ENCODE peak calls at places on chromosomes 7 and 10, in seven cellular contexts. Q is DND-41; R is A673; B is hepatocyte; I is stomach; U is CD8-positive, alpha-beta T cell; H is effector memory CD4-positive, alpha-beta T cell. X is an unnamed sample.

GRCh38 chr7:106205621-106206222 is 79.1 kb downstream of the NAMPT start:
- DNase-seq in R (peak), Q (no peak), H (no peak), U (no peak), B (no peak), I (no peak), X (no peak)

GRCh38 chr10:87928996-87929395 is 65.6 kb downstream of the PTEN start:
- DNase-seq in U (no peak), I (no peak), B (no peak), R (no peak), Q (no peak), H (no peak), X (no peak)

GRCh38 chr10:108801775-108802516 is 1121.4 kb downstream of the XPNPEP1 start:
- DNase-seq in H (no peak), U (no peak), Q (no peak), B (no peak), I (no peak), R (no peak), X (no peak)

GRCh38 chr7:27689045-27689877 is 26.6 kb upstream of the HIBADH start:
- DNase-seq in B (peak), H (no peak), R (peak), U (no peak), I (no peak), Q (peak), X (no peak)

GRCh38 chr10:78764436-78764835 is 304.3 kb upstream of the ZMIZ1 start:
- DNase-seq in Q (no peak), R (no peak), I (no peak), H (no peak), U (no peak), B (no peak), X (no peak)

GRCh38 chr10:78408011-78408410 is 374.3 kb downstream of the RPS24 start:
- DNase-seq in I (no peak), H (no peak), B (no peak), Q (no peak), U (no peak), R (no peak), X (no peak)

GRCh38 chr10:66642217-66642616 is 283.6 kb upstream of the LRRTM3 start:
- DNase-seq in U (no peak), I (no peak), H (no peak), R (no peak), Q (no peak), B (no peak), X (no peak)

GRCh38 chr7:55469271-55469681 is 103.0 kb downstream of the VOPP1 start:
- DNase-seq in R (no peak), H (no peak), U (no peak), Q (peak), I (no peak), B (no peak), X (no peak)

GRCh38 chr7:137547477-137547876 is 203.9 kb upstream of the PTN start:
- DNase-seq in H (no peak), Q (no peak), B (no peak), R (no peak), U (no peak), I (no peak), X (no peak)

GRCh38 chr10:58622286-58622685 is 109.6 kb downstream of the BICC1 start:
- DNase-seq in Q (no peak), R (no peak), H (no peak), B (no peak), U (no peak), I (no peak), X (no peak)

GRCh38 chr7:124765401-124766352 is at the start of gene GPR37:
- DNase-seq in Q (no peak), B (peak), U (no peak), H (no peak), R (peak), I (peak), X (peak)

GRCh38 chr10:3095373-3096139 is 28.2 kb downstream of the PFKP start:
- DNase-seq in H (no peak), B (peak), R (peak), Q (no peak), U (no peak), I (no peak), X (peak)

GRCh38 chr10:29955308-29955935 is 104.0 kb downstream of the JCAD start:
- DNase-seq in I (no peak), Q (no peak), R (no peak), H (no peak), U (no peak), B (no peak), X (no peak)

GRCh38 chr10:124558339-124558685 is 96.7 kb downstream of the LHPP start:
- DNase-seq in Q (no peak), U (no peak), B (no peak), H (no peak), R (no peak), I (no peak), X (no peak)

GRCh38 chr7:98238976-98239375 is 13.1 kb downstream of the TECPR1 start:
- DNase-seq in I (no peak), Q (no peak), H (no peak), U (no peak), B (no peak), R (no peak), X (no peak)

GRCh38 chr7:97480700-97481410 is 251.0 kb upstream of the TAC1 start:
- DNase-seq in H (no peak), Q (no peak), B (peak), R (no peak), I (no peak), U (no peak), X (no peak)

GRCh38 chr10:98425511-98426352 is 10.8 kb upstream of the PYROXD2 start:
- DNase-seq in R (peak), U (no peak), B (peak), Q (peak), H (no peak), I (peak), X (peak)

GRCh38 chr7:6658618-6659345 is 21.7 kb downstream of the ZNF316 start:
- DNase-seq in R (no peak), U (no peak), Q (no peak), I (no peak), H (no peak), B (no peak), X (no peak)

GRCh38 chr10:29158066-29158465 is 130.8 kb upstream of the LYZL1 start:
- DNase-seq in I (no peak), H (no peak), R (peak), B (no peak), Q (no peak), U (no peak), X (no peak)

GRCh38 chr10:127740596-127740995 is 3.6 kb downstream of the FOXI2 start:
- DNase-seq in B (peak), U (no peak), H (no peak), I (no peak), R (no peak), Q (no peak), X (no peak)

GRCh38 chr7:118005021-118005420 is 131.8 kb upstream of the CTTNBP2 start:
- DNase-seq in Q (no peak), U (no peak), R (peak), I (no peak), B (no peak), H (no peak), X (no peak)

GRCh38 chr10:60732240-60733188 is 45.8 kb upstream of the CDK1 start:
- DNase-seq in U (no peak), B (peak), R (peak), I (peak), H (peak), Q (no peak), X (peak)

GRCh38 chr10:97422921-97423420 is 3.0 kb upstream of the PGAM1 start:
- DNase-seq in U (no peak), I (no peak), Q (no peak), B (no peak), H (no peak), R (no peak), X (no peak)

GRCh38 chr7:136489808-136490207 is 378.6 kb upstream of the CHRM2 start:
- DNase-seq in H (no peak), B (no peak), I (no peak), U (no peak), R (no peak), Q (no peak), X (no peak)

GRCh38 chr10:80172896-80173295 is 32.4 kb downstream of the ANXA11 start:
- DNase-seq in R (no peak), Q (no peak), I (peak), H (no peak), B (no peak), U (no peak), X (no peak)

GRCh38 chr7:81484266-81484665 is 285.6 kb downstream of the HGF start:
- DNase-seq in Q (no peak), B (peak), H (no peak), I (no peak), U (no peak), R (peak), X (no peak)

GRCh38 chr7:151611041-151611440 is 91.3 kb upstream of the RHEB start:
- DNase-seq in U (no peak), H (no peak), I (no peak), B (no peak), R (no peak), Q (no peak), X (no peak)

GRCh38 chr7:149790146-149790548 is 16.8 kb upstream of the ZNF467 start:
- DNase-seq in H (no peak), B (peak), Q (no peak), R (peak), I (peak), U (no peak), X (no peak)

GRCh38 chr10:64760371-64760770 is 1239.2 kb downstream of the REEP3 start:
- DNase-seq in B (peak), I (no peak), U (no peak), R (no peak), H (no peak), Q (no peak), X (no peak)

GRCh38 chr7:101953248-101953819 is 135.9 kb downstream of the CUX1 start:
- DNase-seq in B (peak), Q (no peak), I (no peak), H (no peak), U (no peak), R (no peak), X (no peak)

GRCh38 chr7:37052673-37053072 is 328.4 kb upstream of the AOAH start:
- DNase-seq in H (no peak), I (no peak), B (peak), Q (peak), U (peak), R (peak), X (no peak)

GRCh38 chr7:14834888-14835287 is 67.7 kb downstream of the DGKB start:
- DNase-seq in U (no peak), Q (no peak), R (peak), I (no peak), H (no peak), B (no peak), X (no peak)

GRCh38 chr7:47954231-47954911 is 6.1 kb upstream of the PKD1L1 start:
- DNase-seq in H (no peak), Q (no peak), B (no peak), R (no peak), I (no peak), U (no peak), X (no peak)

GRCh38 chr7:119572541-119572940 is 700.4 kb upstream of the KCND2 start:
- DNase-seq in H (no peak), R (no peak), B (no peak), I (no peak), Q (no peak), U (no peak), X (no peak)

GRCh38 chr10:58641708-58642107 is 129.0 kb downstream of the BICC1 start:
- DNase-seq in U (no peak), B (no peak), H (no peak), Q (no peak), R (no peak), I (no peak), X (no peak)

DNA sequence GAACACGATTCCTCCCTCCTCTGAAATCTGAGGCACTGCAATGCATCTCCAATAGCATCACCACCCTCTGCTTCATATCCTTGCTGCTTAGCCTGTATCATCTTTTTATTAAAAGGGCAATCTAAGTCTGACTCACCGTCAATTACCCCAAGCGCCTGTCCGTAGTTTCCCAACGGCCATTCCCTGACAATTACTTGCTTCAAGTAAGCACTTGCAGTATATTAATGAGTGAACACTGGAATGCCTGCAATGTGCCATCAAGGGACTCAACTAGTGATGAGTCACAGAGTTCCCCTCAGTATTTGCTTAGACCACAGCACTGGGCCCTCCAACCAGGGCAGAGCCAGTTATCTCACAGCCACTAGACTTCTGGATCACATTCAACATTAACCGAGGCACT is 19.5 kb upstream of the PPP1R3C start:
- DNase-seq in B (peak), I (no peak), Q (no peak), H (no peak), R (peak), U (no peak), X (no peak)
- H3K27ac ChIP-seq in B (peak), I (no peak), Q (no peak), H (no peak), R (no peak), U (no peak), X (no peak)

GRCh38 chr7:2979951-2980350 is 63.7 kb downstream of the CARD11 start:
- DNase-seq in U (no peak), R (no peak), Q (no peak), I (no peak), H (no peak), B (no peak), X (no peak)

GRCh38 chr7:2979276-2979675 is 64.4 kb downstream of the CARD11 start:
- DNase-seq in I (no peak), H (no peak), Q (no peak), B (no peak), R (no peak), U (no peak), X (no peak)

GRCh38 chr7:2981103-2981480 is 62.6 kb downstream of the CARD11 start:
- DNase-seq in R (no peak), B (no peak), U (no peak), Q (no peak), I (no peak), H (no peak), X (no peak)

GRCh38 chr7:2980406-2981102 is 63.1 kb downstream of the CARD11 start:
- DNase-seq in H (no peak), U (no peak), Q (no peak), I (no peak), B (no peak), R (no peak), X (no peak)

GRCh38 chr7:2978403-2978802 is 65.3 kb downstream of the CARD11 start:
- DNase-seq in R (no peak), Q (no peak), U (peak), H (peak), I (peak), B (peak), X (peak)
- H3K4me3 ChIP-seq in R (no peak), Q (no peak), U (peak), H (peak), I (no peak), B (no peak), X (peak)

GRCh38 chr7:73718905-73719805 is at the start of gene STX1A:
- DNase-seq in U (peak), R (peak), H (peak), I (peak), Q (no peak), B (peak), X (peak)
- H3K27ac ChIP-seq in U (no peak), R (peak), H (peak), I (no peak), Q (no peak), B (peak), X (peak)

GRCh38 chr10:68826764-68827591 is at the start of gene STOX1:
- DNase-seq in R (peak), I (peak), Q (peak), B (peak), U (peak), H (no peak), X (peak)

GRCh38 chr10:68831961-68832455 is 4.7 kb downstream of the STOX1 start:
- DNase-seq in R (no peak), B (no peak), U (no peak), I (no peak), Q (no peak), H (no peak), X (no peak)

GRCh38 chr10:68829952-68830351 is 2.6 kb downstream of the STOX1 start:
- DNase-seq in U (no peak), H (no peak), I (no peak), Q (no peak), B (no peak), R (no peak), X (no peak)

GRCh38 chr10:68829494-68829893 is 2.2 kb downstream of the STOX1 start:
- DNase-seq in R (no peak), Q (peak), H (no peak), B (no peak), I (no peak), U (no peak), X (no peak)

DNA sequence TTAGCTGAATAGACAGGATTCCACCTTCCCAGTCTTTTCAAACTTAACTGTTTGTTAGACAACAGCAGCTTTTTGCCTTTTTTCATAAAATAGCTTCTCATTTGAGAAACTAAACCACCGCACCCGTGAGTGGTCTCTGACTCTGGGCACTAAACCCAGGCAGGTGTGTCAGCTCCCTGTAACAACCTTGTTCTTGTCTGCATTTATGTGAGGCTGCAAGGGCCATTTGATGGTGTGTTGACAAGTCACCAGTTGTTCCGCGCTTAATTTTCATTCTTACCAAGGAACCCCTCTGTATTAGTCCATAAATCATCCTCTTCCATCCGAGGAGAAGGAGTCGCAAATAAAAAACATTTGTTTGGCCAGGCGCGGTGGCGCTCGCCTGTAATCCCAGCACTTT is 1.5 kb downstream of the STOX1 start:
- DNase-seq in R (no peak), B (no peak), H (no peak), Q (no peak), I (no peak), U (no peak), X (no peak)
- H3K4me3 ChIP-seq in R (no peak), B (no peak), H (no peak), Q (peak), I (peak), U (no peak), X (no peak)

GRCh38 chr10:5776881-5777197 is 36.4 kb downstream of the GDI2 start:
- DNase-seq in I (no peak), B (no peak), Q (no peak), H (no peak), U (no peak), R (peak), X (no peak)

GRCh38 chr10:5779753-5780152 is 33.5 kb downstream of the GDI2 start:
- DNase-seq in R (no peak), I (no peak), Q (no peak), U (no peak), H (no peak), B (no peak), X (no peak)

GRCh38 chr10:5774987-5775386 is 38.2 kb downstream of the GDI2 start:
- DNase-seq in H (no peak), U (no peak), I (no peak), R (no peak), Q (no peak), B (no peak), X (no peak)

GRCh38 chr10:5776150-5776880 is 36.9 kb downstream of the GDI2 start:
- DNase-seq in H (no peak), Q (no peak), I (no peak), B (no peak), R (peak), U (no peak), X (no peak)

DNA sequence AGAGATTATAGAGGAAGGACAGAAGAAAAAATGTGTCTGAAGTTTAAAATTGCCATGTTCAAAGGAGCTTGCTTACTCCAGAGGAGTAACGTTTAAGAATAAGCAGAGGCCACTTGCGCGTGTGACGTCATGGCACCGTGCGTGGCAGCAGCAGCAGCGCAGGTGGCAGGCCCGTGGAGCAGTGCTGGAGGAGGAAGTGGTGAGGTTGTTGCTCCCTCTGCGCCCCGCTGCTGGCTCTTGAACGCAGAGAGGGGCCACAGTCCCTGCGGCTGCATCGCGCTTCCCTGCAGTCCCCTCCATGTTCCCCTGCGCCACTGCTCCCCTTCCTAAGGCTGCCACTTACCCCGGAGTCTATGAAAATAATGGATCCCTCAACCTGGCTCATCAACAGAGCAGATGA is 37.5 kb downstream of the GDI2 start:
- DNase-seq in U (peak), R (no peak), I (peak), H (peak), B (no peak), Q (peak), X (peak)
- H3K27ac ChIP-seq in U (peak), R (peak), I (no peak), H (peak), B (no peak), Q (no peak), X (no peak)

DNA sequence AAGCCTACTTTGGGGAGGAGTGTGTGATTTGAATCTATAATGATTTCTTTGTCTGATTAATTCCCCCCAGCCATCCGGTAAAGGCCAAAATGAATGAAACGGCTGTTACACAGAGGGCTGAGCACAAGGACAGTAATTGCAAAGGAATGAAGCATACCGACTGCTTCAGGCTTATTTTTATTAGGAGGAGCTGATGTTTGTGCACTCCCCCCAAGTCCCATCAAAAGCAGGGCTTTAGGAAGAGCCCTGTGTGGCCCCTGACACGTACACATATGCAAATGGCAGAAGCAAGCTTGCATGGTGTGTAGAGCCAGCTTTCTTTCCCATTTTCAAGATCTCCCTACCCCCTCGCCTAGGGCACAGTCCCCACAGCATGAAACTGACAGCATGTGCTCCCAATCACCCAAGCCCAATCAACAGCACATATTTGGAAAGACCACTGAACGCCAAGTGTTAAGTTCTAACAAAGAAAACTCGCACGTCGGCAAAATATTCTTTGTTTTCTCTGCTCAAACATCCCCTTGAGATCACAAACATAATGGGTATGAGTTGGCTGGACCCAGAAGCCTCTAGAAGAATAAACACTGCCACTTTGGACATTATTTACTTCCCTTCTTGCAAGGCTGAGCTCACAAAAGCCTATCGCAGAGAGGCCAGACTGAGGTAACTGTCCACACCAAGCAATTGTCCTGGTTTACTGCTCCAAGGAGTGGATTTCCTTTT is 143.0 kb downstream of the CUBN start:
- DNase-seq in I (no peak), Q (no peak), B (no peak), H (no peak), U (no peak), R (peak), X (no peak)
- H3K4me3 ChIP-seq in I (no peak), Q (no peak), B (no peak), H (no peak), U (no peak), R (no peak), X (no peak)